ENCODE peak calls at places on chromosome 22, in seven cellular contexts. X is H9; A is NCI-H748 treated with DMSO at 0.1 percent for 48 hours; K is AG04450; Y is CD8-positive, alpha-beta memory T cell; F is GM13976; W is HS-5. J is an unnamed sample.

GRCh38 chr22:17143826-17144225 is 15.3 kb downstream of the HDHD5 start:
- DNase-seq in X (no peak), A (no peak), K (no peak), Y (no peak), F (no peak), W (no peak), J (no peak)

GRCh38 chr22:50293441-50294318 is 13.8 kb downstream of the PLXNB2 start:
- DNase-seq in X (peak; percentile 82), A (no peak), K (no peak), Y (no peak), F (no peak), W (peak; percentile 33), J (no peak)

GRCh38 chr22:32801436-32802290 is at the start of gene TIMP3:
- DNase-seq in X (peak; percentile 86), A (no peak), K (peak; percentile 73), Y (no peak), F (peak; percentile 33), W (no peak), J (peak; percentile 84)

GRCh38 chr22:40642316-40642715 is 5.8 kb upstream of the MRTFA start:
- DNase-seq in X (no peak), A (no peak), K (no peak), Y (no peak), F (no peak), W (no peak), J (no peak)

GRCh38 chr22:20316217-20316843 is 3.5 kb downstream of the DGCR6L start:
- DNase-seq in X (peak; percentile 18), A (no peak), K (no peak), Y (no peak), F (no peak), W (no peak), J (no peak)

GRCh38 chr22:32255217-32255616 is at the start of gene SLC5A4:
- DNase-seq in X (no peak), A (no peak), K (no peak), Y (no peak), F (no peak), W (no peak), J (no peak)

GRCh38 chr22:40216041-40216756 is 38.5 kb downstream of the TNRC6B start:
- DNase-seq in X (peak; percentile 28), A (no peak), K (no peak), Y (peak; percentile 10), F (peak; percentile 42), W (no peak), J (no peak)

GRCh38 chr22:19448076-19448607 is 631 bp upstream of the C22orf39 start:
- DNase-seq in X (peak; percentile 47), A (peak; percentile 39), K (no peak), Y (no peak), F (peak; percentile 78), W (no peak), J (peak; percentile 83)

GRCh38 chr22:22060200-22061084 is 77.9 kb upstream of the TOP3B start:
- DNase-seq in X (peak; percentile 86), A (no peak), K (no peak), Y (peak; percentile 13), F (peak; percentile 90), W (no peak), J (peak; percentile 88)

GRCh38 chr22:38462960-38463784 is 4.7 kb upstream of the KDELR3 start:
- DNase-seq in X (peak; percentile 78), A (no peak), K (no peak), Y (no peak), F (no peak), W (no peak), J (peak; percentile 84)

GRCh38 chr22:46931414-46931813 is 169.0 kb downstream of the TBC1D22A start:
- DNase-seq in X (no peak), A (no peak), K (no peak), Y (no peak), F (no peak), W (no peak), J (no peak)

GRCh38 chr22:49855491-49855911 is 1.9 kb downstream of the ZBED4 start:
- DNase-seq in X (no peak), A (no peak), K (no peak), Y (no peak), F (no peak), W (no peak), J (no peak)

GRCh38 chr22:49499433-49500075 is 328.1 kb downstream of the BRD1 start:
- DNase-seq in X (no peak), A (no peak), K (no peak), Y (no peak), F (no peak), W (no peak), J (no peak)

GRCh38 chr22:17781319-17782031 is 7.2 kb upstream of the BID start:
- DNase-seq in X (no peak), A (no peak), K (peak; percentile 72), Y (peak; percentile 47), F (peak; percentile 69), W (peak; percentile 29), J (no peak)

GRCh38 chr22:22030493-22031182 is 48.1 kb upstream of the TOP3B start:
- DNase-seq in X (peak; percentile 70), A (no peak), K (no peak), Y (no peak), F (peak; percentile 79), W (no peak), J (peak; percentile 46)

GRCh38 chr22:38461414-38462081 is 6.3 kb upstream of the KDELR3 start:
- DNase-seq in X (peak; percentile 96), A (peak; percentile 35), K (peak; percentile 52), Y (peak; percentile 10), F (peak; percentile 83), W (no peak), J (peak; percentile 99)

GRCh38 chr22:27998511-27999410 is 79.7 kb upstream of the PITPNB start:
- DNase-seq in X (no peak), A (no peak), K (no peak), Y (no peak), F (no peak), W (no peak), J (no peak)

GRCh38 chr22:22769434-22770279 is 118.0 kb upstream of the IGLL5 start:
- DNase-seq in X (no peak), A (no peak), K (no peak), Y (no peak), F (no peak), W (no peak), J (no peak)

GRCh38 chr22:34055525-34056200 is 135.4 kb upstream of the LARGE1 start:
- DNase-seq in X (peak; percentile 82), A (no peak), K (no peak), Y (no peak), F (no peak), W (no peak), J (peak; percentile 43)

GRCh38 chr22:31488346-31488883 is 1.2 kb downstream of the EIF4ENIF1 start:
- DNase-seq in X (no peak), A (no peak), K (no peak), Y (no peak), F (peak; percentile 35), W (no peak), J (no peak)

GRCh38 chr22:46638601-46639431 is 18.6 kb downstream of the GRAMD4 start:
- DNase-seq in X (no peak), A (no peak), K (no peak), Y (no peak), F (no peak), W (no peak), J (no peak)

GRCh38 chr22:45296628-45297297 is 12.0 kb downstream of the UPK3A start:
- DNase-seq in X (no peak), A (no peak), K (no peak), Y (no peak), F (no peak), W (no peak), J (no peak)

GRCh38 chr22:50146440-50147228 is 23.9 kb upstream of the PANX2 start:
- DNase-seq in X (no peak), A (no peak), K (peak; percentile 42), Y (no peak), F (peak; percentile 55), W (no peak), J (peak; percentile 18)

GRCh38 chr22:27597703-27598444 is 203.7 kb downstream of the MN1 start:
- DNase-seq in X (no peak), A (no peak), K (no peak), Y (no peak), F (no peak), W (peak; percentile 3), J (peak; percentile 55)